ENCODE peak calls at places on chromosomes 7 and 10, in five cellular contexts. S is MM.1S, O is A549, H is lower lobe of right lung, T is stomach. Y is an unnamed sample.

GRCh38 chr10:133275683-133276092 is 980 bp downstream of the ADAM8 start:
- DNase-seq in S (peak), O (no peak), H (no peak), T (no peak), Y (no peak)

GRCh38 chr7:104174798-104175197 is 33.0 kb downstream of the ORC5 start:
- DNase-seq in S (no peak), O (no peak), H (no peak), T (no peak), Y (no peak)

GRCh38 chr7:144388950-144389349 is 14.5 kb downstream of the NOBOX start:
- DNase-seq in S (no peak), O (no peak), H (no peak), T (no peak), Y (no peak)

GRCh38 chr7:132899833-132900232 is 182.1 kb downstream of the CHCHD3 start:
- DNase-seq in S (no peak), O (peak), H (no peak), T (no peak), Y (no peak)

GRCh38 chr7:51138121-51139085 is 178.2 kb downstream of the COBL start:
- DNase-seq in S (no peak), O (no peak), H (no peak), T (no peak), Y (no peak)

GRCh38 chr10:131310054-131310903 is 1.2 kb downstream of the TCERG1L start:
- DNase-seq in S (no peak), O (no peak), H (no peak), T (no peak), Y (no peak)

GRCh38 chr7:23074443-23075244 is 30.9 kb upstream of the KLHL7 start:
- DNase-seq in S (no peak), O (no peak), H (no peak), T (no peak), Y (no peak)

GRCh38 chr7:130356760-130357611 is 12.4 kb downstream of the CPA5 start:
- DNase-seq in S (no peak), O (peak), H (no peak), T (no peak), Y (peak)

GRCh38 chr10:114874827-114875541 is 53.4 kb downstream of the FHIP2A start:
- DNase-seq in S (no peak), O (no peak), H (no peak), T (no peak), Y (no peak)

DNA sequence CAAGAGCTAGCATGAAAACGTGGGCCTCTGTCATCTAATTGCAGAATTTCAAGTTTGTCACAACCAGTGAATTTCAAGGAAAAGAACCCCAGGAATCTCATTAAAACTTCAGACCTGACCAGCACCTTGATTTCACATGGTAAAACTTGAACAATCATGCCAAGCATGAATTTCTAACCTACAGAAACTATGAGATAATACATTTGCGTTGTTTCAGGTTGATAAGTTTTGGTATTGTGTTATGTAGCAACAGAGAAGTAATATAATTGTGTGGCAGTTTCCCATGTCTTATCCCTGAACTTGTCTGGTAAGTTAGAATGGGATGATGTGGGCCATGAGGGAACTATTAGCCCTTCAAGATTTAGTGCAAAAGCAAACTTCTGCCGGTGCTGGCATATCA is 530.1 kb downstream of the ANKRD7 start:
- DNase-seq in S (no peak), O (no peak), H (no peak), T (no peak), Y (no peak)
- H3K4me3 ChIP-seq in S (no peak), O (no peak), H (no peak), T (no peak), Y (no peak)

GRCh38 chr10:26437637-26438461 is at the start of gene APBB1IP:
- DNase-seq in S (peak), O (no peak), H (peak), T (peak), Y (no peak)
- H3K4me3 ChIP-seq in S (peak), O (peak), H (peak), T (peak), Y (no peak)

DNA sequence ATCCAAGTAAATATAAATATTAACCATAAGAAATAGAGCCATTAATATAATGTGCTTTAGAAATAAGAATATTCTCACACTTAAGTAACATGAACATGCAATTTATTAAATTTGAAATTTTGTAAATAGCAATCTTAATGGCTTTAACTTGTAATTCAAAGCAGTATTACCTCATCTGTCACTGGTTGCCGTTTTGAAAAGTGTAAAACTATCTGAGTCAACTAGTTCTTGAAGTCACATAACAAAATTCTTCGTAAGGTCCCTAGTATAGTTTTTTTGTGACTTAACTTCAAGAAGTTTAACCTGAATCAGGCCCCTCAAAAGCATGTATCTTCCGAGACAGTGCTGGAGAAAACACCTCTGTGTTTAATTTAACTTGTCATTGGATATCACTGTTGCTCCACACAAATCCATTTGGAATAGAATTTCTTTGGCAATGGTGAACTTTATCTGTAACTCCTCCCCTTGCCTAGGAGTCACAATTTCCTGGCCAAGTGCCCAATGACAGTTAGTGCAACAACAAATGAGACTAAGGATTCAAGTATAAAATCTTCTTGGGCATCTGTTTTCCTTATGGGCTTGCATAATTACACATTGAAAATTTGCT is 47.1 kb downstream of the NT5C2 start:
- DNase-seq in S (no peak), O (peak), H (no peak), T (peak), Y (no peak)
- H3K4me3 ChIP-seq in S (no peak), O (no peak), H (no peak), T (no peak), Y (no peak)

DNA sequence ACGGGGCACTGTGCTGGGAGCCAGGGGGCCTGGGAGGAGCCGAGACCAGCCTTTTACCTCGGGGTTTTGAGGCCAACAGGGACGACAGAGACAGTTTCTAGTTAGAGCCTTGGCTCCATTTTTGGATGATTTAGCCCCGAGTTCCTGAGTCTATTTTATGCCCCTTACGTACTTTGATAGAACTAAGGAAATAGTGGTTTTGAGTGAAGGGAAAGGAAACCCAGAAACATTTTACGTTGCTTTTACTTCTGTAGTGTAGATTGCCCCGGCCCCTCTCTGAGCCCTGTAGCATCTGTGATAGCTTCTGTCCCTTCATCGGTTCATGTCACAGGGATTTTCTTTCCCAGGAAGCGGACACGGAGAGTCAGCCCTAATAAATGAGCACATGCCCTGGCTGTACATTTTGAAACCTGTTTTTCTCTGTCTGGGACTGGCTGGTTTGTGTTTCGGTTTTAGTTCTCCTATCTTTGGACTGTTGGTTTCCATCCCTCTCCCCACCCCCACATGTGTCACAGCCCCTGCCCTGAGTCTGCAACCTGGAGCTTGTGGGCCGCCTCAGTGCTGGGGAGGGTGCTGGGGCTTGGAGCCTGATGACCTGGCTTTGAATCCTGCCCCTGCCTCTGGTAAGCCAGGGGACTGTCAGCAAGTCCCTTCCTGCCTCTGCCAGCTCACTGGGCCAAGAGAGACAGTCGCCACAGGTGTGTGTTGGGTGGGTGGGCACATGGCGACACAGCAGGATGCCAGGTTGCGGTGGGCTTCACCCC is 6.9 kb upstream of the ORAI2 start:
- DNase-seq in S (peak), O (no peak), H (peak), T (no peak), Y (no peak)
- H3K4me3 ChIP-seq in S (peak), O (no peak), H (peak), T (no peak), Y (no peak)

DNA sequence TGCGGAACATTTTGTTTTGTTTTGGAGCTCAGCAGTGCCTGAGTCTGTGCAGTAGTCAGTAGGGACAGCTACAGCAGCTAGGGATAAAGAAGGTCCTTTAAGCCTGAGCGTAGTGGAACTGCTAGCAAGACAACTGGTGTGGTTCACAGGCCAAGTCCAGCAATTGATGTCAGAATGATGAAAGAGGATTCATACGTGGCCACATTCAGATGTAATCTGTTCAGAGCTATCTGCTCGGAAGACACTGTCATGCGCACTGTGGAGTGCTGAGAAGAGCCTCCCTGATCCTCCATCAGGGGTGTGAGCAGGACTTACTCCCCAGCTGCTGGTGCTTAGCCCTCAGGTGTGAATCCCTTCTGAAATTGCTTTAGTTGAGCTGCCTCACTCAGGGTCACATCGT is 79.6 kb upstream of the ANKRD1 start:
- DNase-seq in S (no peak), O (no peak), H (no peak), T (no peak), Y (no peak)
- H3K4me3 ChIP-seq in S (no peak), O (no peak), H (no peak), T (no peak), Y (no peak)

GRCh38 chr10:76583711-76584161 is 1053.9 kb downstream of the KCNMA1 start:
- DNase-seq in S (no peak), O (peak), H (no peak), T (no peak), Y (no peak)
- H3K4me3 ChIP-seq in S (no peak), O (no peak), H (no peak), T (no peak), Y (no peak)

GRCh38 chr10:43320226-43320625 is 51.2 kb upstream of the FXYD4 start:
- DNase-seq in S (no peak), O (no peak), H (no peak), T (no peak), Y (no peak)

GRCh38 chr10:43324847-43325246 is 46.6 kb upstream of the FXYD4 start:
- DNase-seq in S (no peak), O (no peak), H (no peak), T (no peak), Y (no peak)

GRCh38 chr10:43322769-43323168 is 48.7 kb upstream of the FXYD4 start:
- DNase-seq in S (peak), O (peak), H (peak), T (peak), Y (peak)

GRCh38 chr10:43322321-43322720 is 49.1 kb upstream of the FXYD4 start:
- DNase-seq in S (no peak), O (peak), H (no peak), T (peak), Y (no peak)

DNA sequence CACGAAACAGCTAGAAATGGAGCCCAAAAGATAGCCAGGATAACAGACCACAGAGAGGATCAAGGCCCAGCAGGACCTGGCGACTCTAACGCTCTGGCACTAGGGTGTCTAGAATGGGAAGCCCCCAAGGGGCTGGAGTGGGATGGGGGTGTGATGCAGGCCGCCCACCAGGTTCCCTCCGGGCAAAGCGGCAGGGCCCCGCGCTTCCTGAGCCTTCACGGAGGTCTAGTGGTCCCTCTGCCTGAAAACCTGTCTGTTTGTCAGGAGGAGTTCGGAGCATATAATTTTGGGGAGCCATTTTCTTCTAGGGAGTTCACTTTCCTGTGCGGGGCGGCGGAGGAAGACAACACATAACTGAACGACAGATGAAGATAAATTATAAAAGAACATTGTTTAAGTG is 48.2 kb upstream of the FXYD4 start:
- DNase-seq in S (no peak), O (no peak), H (no peak), T (no peak), Y (no peak)
- H3K4me3 ChIP-seq in S (peak), O (peak), H (peak), T (peak), Y (no peak)

DNA sequence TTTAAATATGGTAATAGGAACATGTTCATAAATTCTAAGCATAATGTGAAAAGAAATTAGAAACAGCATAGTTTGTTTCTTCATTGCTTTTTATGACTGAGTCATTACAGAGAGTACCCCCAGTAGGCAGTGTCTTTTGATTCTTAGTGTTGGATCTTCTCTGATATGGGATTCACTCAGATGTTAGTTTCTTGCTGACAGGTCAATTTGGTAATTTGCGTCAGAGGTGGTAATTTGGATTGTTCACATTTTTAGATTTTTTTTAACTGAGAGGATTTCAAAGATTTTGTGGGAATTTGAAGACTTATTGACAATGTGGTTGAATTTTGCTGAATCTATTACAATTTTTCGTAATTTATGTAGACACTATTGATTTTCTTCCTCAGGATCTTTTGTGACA is 2.1 kb downstream of the HSPA14 start:
- DNase-seq in S (no peak), O (no peak), H (no peak), T (no peak), Y (no peak)
- H3K4me3 ChIP-seq in S (no peak), O (no peak), H (no peak), T (no peak), Y (no peak)

Y was measured in RWPE2.